ENCODE peak calls at places on chromosomes 3 and 15, in five cellular contexts. U, N, O, A and B are unnamed samples.

GRCh38 chr3:86948840-86949239 is 42.1 kb downstream of the VGLL3 start:
- DNase-seq in U (no peak), N (no peak), O (peak), A (no peak), B (no peak)

GRCh38 chr15:57792729-57793449 is 86.4 kb downstream of the POLR2M start:
- DNase-seq in U (peak), N (no peak), O (no peak), A (no peak), B (no peak)

GRCh38 chr15:31040611-31041010 is 49.2 kb upstream of the MTMR10 start:
- DNase-seq in U (no peak), N (no peak), O (no peak), A (no peak), B (no peak)

GRCh38 chr3:87410110-87410509 is 133.7 kb upstream of the POU1F1 start:
- DNase-seq in U (no peak), N (no peak), O (no peak), A (no peak), B (no peak)

GRCh38 chr3:66211779-66212178 is 9.0 kb upstream of the SLC25A26 start:
- DNase-seq in U (no peak), N (no peak), O (no peak), A (no peak), B (no peak)

GRCh38 chr3:126537116-126537729 is 13.3 kb downstream of the CHST13 start:
- DNase-seq in U (peak), N (no peak), O (no peak), A (no peak), B (no peak)

GRCh38 chr3:23735575-23736326 is 70.0 kb upstream of the UBE2E1 start:
- DNase-seq in U (no peak), N (no peak), O (no peak), A (peak), B (peak)

GRCh38 chr15:31295660-31296059 is 31.0 kb upstream of the KLF13 start:
- DNase-seq in U (no peak), N (peak), O (no peak), A (peak), B (no peak)

GRCh38 chr15:25333049-25333448 is 105.8 kb downstream of the UBE3A start:
- DNase-seq in U (no peak), N (no peak), O (no peak), A (no peak), B (no peak)

GRCh38 chr3:11932636-11933035 is 71.6 kb upstream of the SYN2 start:
- DNase-seq in U (no peak), N (no peak), O (no peak), A (no peak), B (no peak)

GRCh38 chr15:53588773-53589172 is 170.7 kb downstream of the WDR72 start:
- DNase-seq in U (no peak), N (no peak), O (peak), A (no peak), B (no peak)

GRCh38 chr3:10303785-10304184 is 11.0 kb upstream of the GHRL start:
- DNase-seq in U (no peak), N (no peak), O (no peak), A (no peak), B (no peak)

GRCh38 chr3:10303105-10303504 is 10.4 kb upstream of the GHRL start:
- DNase-seq in U (no peak), N (no peak), O (no peak), A (no peak), B (no peak)

GRCh38 chr3:10299679-10300078 is 6.9 kb upstream of the GHRL start:
- DNase-seq in U (no peak), N (no peak), O (no peak), A (no peak), B (no peak)

GRCh38 chr3:10300087-10300486 is 7.3 kb upstream of the GHRL start:
- DNase-seq in U (no peak), N (no peak), O (no peak), A (no peak), B (no peak)

DNA sequence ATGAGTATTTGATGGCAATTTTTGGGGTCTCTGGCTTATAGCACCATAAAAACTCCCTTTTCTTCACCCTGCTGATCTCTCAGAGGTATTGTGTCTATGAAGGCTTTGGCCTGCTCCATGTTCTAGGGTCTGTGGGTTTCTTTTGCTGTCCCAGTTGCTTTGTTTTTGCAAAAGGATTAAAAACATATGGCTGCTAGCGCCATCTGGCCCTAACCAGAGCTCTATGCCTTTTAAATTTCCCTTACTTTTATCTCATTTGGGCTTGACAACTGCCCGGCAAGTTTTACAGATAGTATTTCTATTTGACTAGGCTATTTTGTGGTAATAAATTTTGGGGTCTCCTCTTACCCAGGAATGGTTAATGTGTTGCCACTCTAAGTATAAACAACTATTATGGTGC is 6.4 kb upstream of the GHRL start:
- DNase-seq in U (no peak), N (no peak), O (no peak), A (peak), B (peak)
- H3K27ac ChIP-seq in U (no peak), N (no peak), O (no peak), A (no peak), B (peak)

GRCh38 chr3:113698213-113698742 is 1.8 kb upstream of the USF3 start:
- DNase-seq in U (no peak), N (no peak), O (no peak), A (no peak), B (no peak)

GRCh38 chr3:113696658-113697191 is 283 bp upstream of the USF3 start:
- DNase-seq in U (peak), N (peak), O (peak), A (peak), B (peak)

GRCh38 chr3:113697192-113698090 is 999 bp upstream of the USF3 start:
- DNase-seq in U (peak), N (peak), O (no peak), A (peak), B (no peak)

GRCh38 chr3:113695818-113696645 is at the start of gene USF3:
- DNase-seq in U (peak), N (peak), O (peak), A (peak), B (peak)

GRCh38 chr3:113698891-113699465 is 2.5 kb upstream of the USF3 start:
- DNase-seq in U (peak), N (no peak), O (no peak), A (peak), B (no peak)
- H3K4me3 ChIP-seq in U (peak), N (peak), O (peak), A (no peak), B (no peak)

GRCh38 chr3:129046037-129046731 is 14.4 kb upstream of the GP9 start:
- DNase-seq in U (no peak), N (no peak), O (no peak), A (no peak), B (no peak)
- TF ChIP-seq CTCF in U (peak), N (no peak), O (no peak), A (no peak), B (no peak)

GRCh38 chr3:71315431-71315830 is 268.1 kb downstream of the FOXP1 start:
- DNase-seq in U (no peak), N (no peak), O (no peak), A (no peak), B (no peak)
- H3K27ac ChIP-seq in U (no peak), N (no peak), O (no peak), A (no peak), B (no peak)

DNA sequence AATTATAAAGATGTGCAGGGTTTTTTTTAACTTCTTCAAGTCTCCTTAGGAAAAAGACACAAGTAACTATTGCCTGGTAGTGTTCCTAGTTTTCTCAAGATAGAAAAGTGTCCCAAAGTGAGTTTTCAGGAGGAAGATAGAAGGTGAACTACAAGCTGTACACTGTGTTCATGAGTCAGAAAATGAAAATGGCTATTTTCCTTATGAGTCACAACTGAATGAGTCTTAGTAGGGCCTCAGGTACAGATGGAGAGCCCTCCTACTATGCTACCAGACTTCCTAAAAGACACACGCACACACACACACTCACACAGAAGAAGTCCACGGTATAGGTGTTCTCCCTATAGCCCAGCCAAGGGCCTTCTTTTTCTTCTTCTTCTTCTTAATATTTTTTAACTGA is 3.1 kb downstream of the MYO1E start:
- DNase-seq in U (no peak), N (no peak), O (no peak), A (no peak), B (no peak)
- H3K4me3 ChIP-seq in U (no peak), N (no peak), O (peak), A (no peak), B (no peak)

GRCh38 chr15:95972812-95973211 is 357.7 kb upstream of the NR2F2 start:
- DNase-seq in U (no peak), N (no peak), O (no peak), A (no peak), B (no peak)

GRCh38 chr15:95979286-95979685 is 351.2 kb upstream of the NR2F2 start:
- DNase-seq in U (no peak), N (no peak), O (no peak), A (no peak), B (no peak)

GRCh38 chr15:95972136-95972553 is 358.4 kb upstream of the NR2F2 start:
- DNase-seq in U (no peak), N (no peak), O (no peak), A (no peak), B (no peak)

GRCh38 chr15:95973566-95974256 is 356.8 kb upstream of the NR2F2 start:
- DNase-seq in U (no peak), N (no peak), O (no peak), A (no peak), B (no peak)

GRCh38 chr15:95975212-95975611 is 355.3 kb upstream of the NR2F2 start:
- DNase-seq in U (no peak), N (no peak), O (no peak), A (no peak), B (no peak)
- TF ChIP-seq CTCF in U (no peak), N (no peak), O (no peak), A (no peak), B (no peak)

DNA sequence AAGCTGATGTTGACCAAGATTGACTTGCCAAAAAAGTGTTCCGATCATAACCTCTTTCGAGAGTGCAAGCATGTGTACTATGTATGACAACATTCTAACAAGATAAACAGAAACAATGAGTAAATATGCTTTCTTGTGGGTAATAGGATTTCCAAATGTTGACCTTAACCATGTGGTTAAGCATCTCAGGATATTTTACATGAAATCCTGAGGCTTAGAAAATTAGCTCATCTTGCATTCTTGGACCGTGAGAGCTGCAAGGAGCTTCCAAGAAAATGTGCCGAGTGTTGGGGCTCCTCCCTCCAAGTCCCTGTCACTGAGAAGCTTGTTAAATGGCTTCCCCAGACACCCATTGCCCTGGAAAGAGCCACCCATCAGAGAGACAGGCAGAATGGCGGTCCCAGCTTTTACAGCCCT is 50.1 kb downstream of the C3orf20 start:
- DNase-seq in U (no peak), N (no peak), O (peak), A (no peak), B (no peak)
- H3K27ac ChIP-seq in U (peak), N (no peak), O (no peak), A (no peak), B (no peak)

GRCh38 chr3:187739125-187739560 is 6.1 kb downstream of the BCL6 start:
- DNase-seq in U (peak), N (peak), O (no peak), A (no peak), B (no peak)

GRCh38 chr3:187737401-187738088 is 7.7 kb downstream of the BCL6 start:
- DNase-seq in U (peak), N (peak), O (peak), A (peak), B (peak)

GRCh38 chr3:187736418-187736871 is 8.8 kb downstream of the BCL6 start:
- DNase-seq in U (no peak), N (no peak), O (peak), A (no peak), B (no peak)

GRCh38 chr3:187738400-187739124 is 6.7 kb downstream of the BCL6 start:
- DNase-seq in U (peak), N (peak), O (peak), A (peak), B (peak)

DNA sequence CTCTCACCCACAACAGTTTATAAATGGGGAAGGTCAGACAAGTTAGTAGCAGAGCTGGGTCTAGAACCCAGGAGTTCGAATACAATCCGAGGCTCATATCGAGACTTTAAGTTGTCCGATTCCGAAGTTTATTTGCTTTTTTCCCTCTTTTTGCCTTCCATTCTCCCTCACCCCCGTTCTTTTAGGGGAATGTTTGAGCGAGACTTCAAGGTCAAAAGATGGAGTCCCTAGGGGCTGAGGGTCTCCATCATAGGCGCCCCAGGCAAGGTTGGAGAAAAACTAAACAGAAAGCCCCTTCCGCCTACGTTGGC is 7.2 kb downstream of the BCL6 start:
- DNase-seq in U (no peak), N (no peak), O (no peak), A (no peak), B (no peak)
- H3K4me3 ChIP-seq in U (peak), N (peak), O (peak), A (peak), B (peak)

GRCh38 chr3:139289866-139290524 is 53.8 kb upstream of the MRPS22 start:
- DNase-seq in U (no peak), N (no peak), O (no peak), A (peak), B (no peak)

GRCh38 chr3:139286825-139287224 is 57.0 kb upstream of the MRPS22 start:
- DNase-seq in U (no peak), N (no peak), O (no peak), A (no peak), B (no peak)

GRCh38 chr3:139287557-139287956 is 56.3 kb upstream of the MRPS22 start:
- DNase-seq in U (no peak), N (no peak), O (no peak), A (no peak), B (no peak)

GRCh38 chr3:139286241-139286640 is 57.6 kb upstream of the MRPS22 start:
- DNase-seq in U (no peak), N (no peak), O (no peak), A (no peak), B (no peak)

DNA sequence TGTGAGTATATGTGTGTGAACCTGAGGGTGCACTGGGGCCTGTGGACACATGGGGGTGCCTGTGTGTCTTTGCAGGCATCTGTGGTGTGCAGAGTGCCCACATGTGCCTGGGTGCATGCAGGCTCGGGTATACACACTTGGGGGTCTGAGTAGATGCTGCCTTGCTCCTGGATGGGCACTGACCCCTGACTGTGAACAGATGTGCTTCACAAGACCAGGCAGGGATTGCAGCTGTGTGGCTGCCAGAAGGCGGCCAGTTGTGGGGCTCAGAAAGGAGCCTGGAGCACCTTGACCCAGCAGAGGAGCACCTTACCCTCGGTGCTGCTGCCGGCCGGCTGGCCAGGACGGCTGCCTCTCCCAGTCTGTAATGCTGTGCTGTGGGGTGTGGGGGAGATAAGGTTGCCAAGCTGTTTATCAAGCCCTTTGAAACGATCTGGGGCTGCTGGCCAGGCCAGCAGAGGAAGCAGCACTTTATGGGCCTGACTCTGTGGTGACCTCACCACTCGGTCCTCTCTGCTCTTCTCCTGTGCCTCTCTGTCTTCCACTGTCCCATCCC is 55.5 kb upstream of the MRPS22 start:
- DNase-seq in U (no peak), N (no peak), O (no peak), A (peak), B (no peak)
- TF ChIP-seq CTCF in U (no peak), N (no peak), O (no peak), A (peak), B (peak)